ENCODE peak calls at places on chromosomes 3 and 15, in eight cellular contexts. O is breast epithelium, W is PC-3, K is BE2C, Y is pancreas, B is GM12865, C is neural progenitor cell, N is ovary. I is an unnamed sample.
A peak's percentile ranks its signal among the peaks of the same experiment; 100 is the strongest.

GRCh38 chr15:26711445-26711844 is 61.4 kb downstream of the GABRB3 start:
- DNase-seq in Y (no peak), K (no peak), W (no peak), N (no peak), B (no peak), C (peak; percentile 60), O (no peak), I (no peak)

GRCh38 chr15:68584704-68585573 is 6.1 kb downstream of the CORO2B start:
- DNase-seq in O (no peak), K (no peak), W (no peak), C (no peak), Y (no peak), B (no peak), N (no peak), I (no peak)

GRCh38 chr15:100592898-100593297 is 9.1 kb downstream of the LINS1 start:
- DNase-seq in K (no peak), O (no peak), C (no peak), N (no peak), W (no peak), Y (no peak), B (no peak), I (no peak)

GRCh38 chr3:75144396-75144795 is 519.7 kb upstream of the FRG2C start:
- DNase-seq in N (no peak), W (no peak), C (no peak), Y (no peak), K (no peak), B (no peak), O (no peak), I (no peak)

GRCh38 chr15:47399100-47399499 is 318.2 kb upstream of the SEMA6D start:
- DNase-seq in W (no peak), O (no peak), Y (no peak), C (no peak), B (no peak), K (no peak), N (no peak), I (no peak)

GRCh38 chr3:125324341-125324740 is 50.8 kb downstream of the ZNF148 start:
- DNase-seq in Y (no peak), K (no peak), W (no peak), N (no peak), B (no peak), O (no peak), C (no peak), I (peak; percentile 12)

GRCh38 chr3:141547791-141548190 is 61.0 kb downstream of the RASA2 start:
- DNase-seq in W (no peak), N (no peak), O (no peak), K (no peak), C (no peak), B (no peak), Y (no peak), I (no peak)

GRCh38 chr3:47108546-47108945 is 55.4 kb downstream of the SETD2 start:
- DNase-seq in W (no peak), O (no peak), C (peak; percentile 52), B (no peak), N (no peak), Y (no peak), K (no peak), I (no peak)

GRCh38 chr15:52037889-52038505 is 19.0 kb downstream of the MAPK6 start:
- DNase-seq in B (no peak), N (no peak), C (no peak), O (no peak), K (no peak), W (no peak), Y (no peak), I (no peak)

GRCh38 chr15:70278644-70279043 is 180.9 kb upstream of the TLE3 start:
- DNase-seq in B (no peak), W (no peak), Y (no peak), C (no peak), N (no peak), O (no peak), K (no peak), I (no peak)

GRCh38 chr3:102113421-102114041 is 264.2 kb downstream of the NFKBIZ start:
- DNase-seq in K (no peak), W (peak; percentile 55), C (no peak), N (no peak), O (no peak), Y (peak; percentile 34), B (no peak), I (no peak)

GRCh38 chr15:70559840-70560239 is 203.5 kb downstream of the UACA start:
- DNase-seq in Y (no peak), W (no peak), C (no peak), K (no peak), O (no peak), N (no peak), B (no peak), I (no peak)

GRCh38 chr3:69425249-69425648 is 39.4 kb upstream of the FRMD4B start:
- DNase-seq in W (peak; percentile 51), O (no peak), B (peak; percentile 72), C (peak; percentile 33), K (peak; percentile 41), N (no peak), Y (no peak), I (no peak)

GRCh38 chr15:74787251-74788041 is 5.6 kb downstream of the CSK start:
- DNase-seq in C (peak; percentile 80), W (no peak), Y (no peak), K (peak; percentile 80), O (peak; percentile 62), B (peak; percentile 97), N (no peak), I (no peak)

GRCh38 chr3:30518201-30518864 is 88.1 kb upstream of the TGFBR2 start:
- DNase-seq in Y (peak; percentile 70), O (peak; percentile 76), K (no peak), C (no peak), N (peak; percentile 26), W (peak; percentile 74), B (no peak), I (no peak)

GRCh38 chr3:61927332-61927731 is 366.0 kb downstream of the PTPRG start:
- DNase-seq in W (no peak), O (peak; percentile 77), K (peak; percentile 64), N (peak; percentile 77), Y (peak; percentile 23), C (no peak), B (no peak), I (peak; percentile 81)

GRCh38 chr3:126070146-126070545 is 13.8 kb downstream of the SLC41A3 start:
- DNase-seq in O (no peak), K (no peak), N (no peak), B (no peak), C (no peak), W (no peak), Y (no peak), I (no peak)

GRCh38 chr15:99347609-99348008 is 96.3 kb downstream of the LRRC28 start:
- DNase-seq in N (no peak), C (no peak), B (no peak), W (no peak), Y (no peak), O (no peak), K (no peak), I (no peak)

GRCh38 chr3:9914559-9915251 is 2.2 kb upstream of the IL17RC start:
- DNase-seq in N (peak; percentile 44), W (no peak), O (no peak), C (no peak), K (peak; percentile 10), Y (peak; percentile 28), B (no peak), I (no peak)

GRCh38 chr3:9916734-9917680 is at the start of gene IL17RC:
- DNase-seq in Y (peak; percentile 91), C (peak; percentile 74), O (peak; percentile 95), W (peak; percentile 99), N (peak; percentile 86), K (peak; percentile 64), B (no peak), I (peak; percentile 49)

GRCh38 chr3:9917820-9918219 is 922 bp downstream of the IL17RC start:
- DNase-seq in Y (no peak), B (no peak), K (no peak), W (no peak), C (no peak), N (peak; percentile 35), O (no peak), I (no peak)

GRCh38 chr3:9915252-9916141 is 1.4 kb upstream of the IL17RC start:
- DNase-seq in Y (peak; percentile 71), K (peak; percentile 74), O (peak; percentile 53), B (peak; percentile 46), W (peak; percentile 78), C (peak; percentile 78), N (peak; percentile 79), I (no peak)

GRCh38 chr3:9916346-9916733 is 558 bp upstream of the IL17RC start:
- DNase-seq in Y (no peak), B (no peak), W (peak; percentile 89), N (no peak), O (no peak), K (no peak), C (peak; percentile 15), I (no peak)
- H3K4me3 ChIP-seq in Y (peak overlapping the region; percentile 49), B (no peak overlapping the region), W (peak overlapping the region; percentile 75), N (peak overlapping the region; percentile 59), O (peak overlapping the region; percentile 56), K (no peak overlapping the region), C (no peak overlapping the region), I (peak overlapping the region; percentile 57)

DNA sequence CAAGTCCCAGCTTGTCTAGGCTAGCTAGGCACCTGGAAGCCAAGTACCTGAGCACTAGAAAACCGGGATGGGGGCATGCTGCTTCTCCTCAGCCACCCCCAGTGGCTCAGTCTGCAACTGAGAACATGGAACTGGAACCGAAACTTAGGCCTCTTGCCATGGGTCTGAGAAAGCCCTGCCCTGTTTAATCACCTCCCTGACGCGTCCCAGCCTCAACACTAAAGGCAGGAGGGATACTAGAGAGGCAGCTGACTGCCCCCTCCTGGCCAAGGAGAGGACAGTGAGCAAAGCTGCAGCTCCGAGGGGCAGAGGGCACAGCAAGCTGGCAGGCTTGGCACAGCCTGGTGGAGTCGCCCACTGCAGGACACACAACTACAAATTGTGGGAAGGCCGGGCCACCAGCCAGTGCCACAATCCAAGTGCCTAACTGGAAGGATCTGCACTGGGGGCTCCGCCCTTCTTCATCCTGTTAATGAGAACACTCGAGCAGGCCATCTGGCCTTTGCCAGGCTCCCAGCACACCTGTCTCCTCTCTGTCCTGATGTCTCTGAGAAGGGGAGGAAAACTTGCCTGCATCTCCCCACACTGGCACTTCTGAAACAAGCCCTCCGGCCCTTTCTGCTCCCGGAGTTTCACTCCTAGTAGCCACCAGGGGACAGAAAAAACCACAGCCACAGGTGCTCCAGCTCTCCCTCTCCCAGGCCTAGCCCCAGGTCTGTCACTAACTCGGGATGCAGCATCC is 53.7 kb downstream of the BDH1 start:
- DNase-seq in K (no peak), Y (no peak), B (peak; percentile 89), O (peak; percentile 41), W (peak; percentile 84), C (peak; percentile 83), N (no peak), I (no peak)
- H3K4me3 ChIP-seq in K (no peak overlapping the region), Y (no peak overlapping the region), B (no peak overlapping the region), O (no peak overlapping the region), W (no peak overlapping the region), C (no peak overlapping the region), N (no peak overlapping the region), I (no peak overlapping the region)

GRCh38 chr15:92902723-92903587 is 2.8 kb downstream of the CHD2 start:
- DNase-seq in N (no peak), B (peak; percentile 57), K (no peak), C (no peak), W (peak; percentile 27), Y (no peak), O (no peak), I (no peak)
- H3K4me3 ChIP-seq in N (peak overlapping the region; percentile 71), B (peak overlapping the region; percentile 86), K (peak overlapping the region; percentile 91), C (peak overlapping the region; percentile 85), W (peak overlapping the region; percentile 95), Y (peak overlapping the region; percentile 39), O (peak overlapping the region; percentile 55), I (peak overlapping the region; percentile 57)

DNA sequence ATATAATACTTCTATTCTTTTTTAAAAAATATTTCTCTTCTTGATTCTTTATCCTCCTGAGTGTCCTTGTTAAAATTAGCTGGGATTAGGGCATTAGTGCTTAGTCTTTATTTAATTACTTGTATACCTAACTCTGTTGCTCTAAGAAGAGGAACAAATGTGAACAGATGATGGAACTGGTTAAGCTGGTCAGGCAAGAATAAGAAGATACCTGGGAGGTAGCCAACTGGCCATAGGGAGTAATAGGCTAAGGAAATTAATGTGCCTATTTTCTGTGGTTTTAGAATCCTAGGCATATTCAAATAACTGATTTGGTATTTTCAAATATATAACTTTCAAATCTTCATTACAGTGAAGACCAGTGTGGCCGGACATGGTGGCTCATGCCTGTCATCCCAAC is 54.4 kb downstream of the EIF3J start:
- DNase-seq in O (peak; percentile 59), C (no peak), K (no peak), Y (no peak), N (no peak), B (no peak), W (peak; percentile 84), I (no peak)
- H3K4me3 ChIP-seq in O (no peak overlapping the region), C (no peak overlapping the region), K (no peak overlapping the region), Y (no peak overlapping the region), N (no peak overlapping the region), B (no peak overlapping the region), W (no peak overlapping the region), I (no peak overlapping the region)